ENCODE peak calls at places on chromosomes 2 and 18, in eight cellular contexts. D is fibroblast of lung, M is astrocyte of the spinal cord, L is kidney, P is AG10803, K is coronary artery, N is dorsolateral prefrontal cortex, I is GM23338. C is an unnamed sample.

GRCh38 chr2:201854221-201854801 is 48.0 kb downstream of the CDK15 start:
- DNase-seq in D (peak; percentile 96), I (no peak), M (peak; percentile 98), L (no peak), N (no peak), P (peak; percentile 98), K (no peak), C (peak; percentile 97)

GRCh38 chr2:170240629-170241028 is 62.7 kb downstream of the MYO3B start:
- DNase-seq in I (no peak), M (no peak), D (no peak), L (no peak), P (no peak), N (no peak), K (no peak), C (no peak)

GRCh38 chr2:106990307-106990706 is 104.3 kb upstream of the ST6GAL2 start:
- DNase-seq in M (peak; percentile 94), P (peak; percentile 89), L (no peak), I (no peak), N (no peak), D (peak; percentile 58), K (no peak), C (peak; percentile 94)

GRCh38 chr2:120353591-120353898 is 7.6 kb downstream of the INHBB start:
- DNase-seq in D (no peak), N (no peak), L (no peak), K (no peak), I (no peak), M (no peak), P (no peak), C (no peak)

GRCh38 chr18:58215005-58215404 is 171.0 kb downstream of the NEDD4L start:
- DNase-seq in M (no peak), P (no peak), K (no peak), I (no peak), D (no peak), L (no peak), N (no peak), C (no peak)

GRCh38 chr2:207408086-207408794 is 121.5 kb upstream of the CREB1 start:
- DNase-seq in M (peak; percentile 32), K (no peak), D (peak; percentile 34), I (no peak), L (no peak), N (no peak), P (peak; percentile 49), C (peak; percentile 27)

GRCh38 chr2:191869781-191870180 is 22.9 kb upstream of the CAVIN2 start:
- DNase-seq in N (no peak), P (no peak), D (peak; percentile 59), L (no peak), K (no peak), I (no peak), M (no peak), C (no peak)

GRCh38 chr2:128545085-128545484 is 226.4 kb upstream of the HS6ST1 start:
- DNase-seq in L (no peak), K (no peak), M (no peak), N (no peak), P (no peak), I (no peak), D (no peak), C (no peak)

GRCh38 chr2:176079285-176079830 is 4.4 kb downstream of the EVX2 start:
- DNase-seq in D (no peak), L (no peak), I (peak; percentile 70), P (no peak), K (peak; percentile 49), M (no peak), N (no peak), C (no peak)
- H3K4me3 ChIP-seq in D (no peak overlapping the region), L (no peak overlapping the region), I (peak overlapping the region; percentile 58), P (no peak overlapping the region), K (peak overlapping the region; percentile 20), M (no peak overlapping the region), N (no peak overlapping the region), C (no peak overlapping the region)

GRCh38 chr2:142952018-142952417 is 74.6 kb downstream of the KYNU start:
- DNase-seq in D (no peak), M (no peak), P (no peak), I (no peak), K (no peak), N (no peak), L (no peak), C (no peak)

GRCh38 chr2:142952793-142953192 is 75.3 kb downstream of the KYNU start:
- DNase-seq in P (no peak), K (no peak), I (no peak), M (no peak), N (no peak), L (no peak), D (no peak), C (no peak)

GRCh38 chr2:142961202-142961601 is 83.7 kb downstream of the KYNU start:
- DNase-seq in N (no peak), P (no peak), I (no peak), D (no peak), K (no peak), L (no peak), M (no peak), C (no peak)

GRCh38 chr2:142954488-142954887 is 77.0 kb downstream of the KYNU start:
- DNase-seq in I (no peak), P (no peak), L (no peak), N (no peak), M (no peak), D (no peak), K (no peak), C (no peak)

DNA sequence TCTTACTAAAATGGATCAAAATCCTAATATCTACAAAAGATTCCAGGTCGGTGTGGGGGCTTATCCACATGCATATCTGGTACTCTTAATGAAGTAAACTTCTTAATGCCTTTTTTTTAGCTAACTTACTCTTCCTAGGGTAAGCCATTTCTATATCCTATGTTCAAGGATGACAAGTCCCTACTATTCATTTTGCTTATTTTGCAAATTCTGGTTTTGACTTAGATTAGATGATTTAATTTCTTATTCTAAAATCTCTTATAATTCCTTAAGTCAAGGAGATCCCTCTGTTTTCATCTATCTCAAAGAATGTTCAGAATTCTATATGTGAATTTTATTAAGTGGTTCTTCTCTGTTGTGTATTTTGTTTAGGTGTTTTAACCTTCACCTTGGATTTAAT is 79.7 kb downstream of the KYNU start:
- DNase-seq in M (no peak), I (no peak), D (no peak), N (no peak), K (no peak), L (no peak), P (no peak), C (no peak)
- H3K4me3 ChIP-seq in M (no peak overlapping the region), I (no peak overlapping the region), D (no peak overlapping the region), N (no peak overlapping the region), K (no peak overlapping the region), L (no peak overlapping the region), P (no peak overlapping the region), C (no peak overlapping the region)

GRCh38 chr2:71063216-71063615 is 5.2 kb upstream of the NAGK start:
- DNase-seq in L (no peak), N (no peak), K (no peak), D (no peak), I (no peak), P (no peak), M (no peak), C (no peak)

GRCh38 chr2:71066856-71067255 is 1.6 kb upstream of the NAGK start:
- DNase-seq in M (no peak), I (no peak), D (no peak), K (no peak), N (no peak), P (no peak), L (no peak), C (no peak)

GRCh38 chr2:71064110-71064611 is 4.3 kb upstream of the NAGK start:
- DNase-seq in M (no peak), L (no peak), K (no peak), N (no peak), P (no peak), D (no peak), I (no peak), C (no peak)

GRCh38 chr2:71067567-71068217 is 756 bp upstream of the NAGK start:
- DNase-seq in L (peak; percentile 72), N (no peak), D (no peak), P (no peak), K (peak; percentile 78), I (peak; percentile 57), M (no peak), C (no peak)

DNA sequence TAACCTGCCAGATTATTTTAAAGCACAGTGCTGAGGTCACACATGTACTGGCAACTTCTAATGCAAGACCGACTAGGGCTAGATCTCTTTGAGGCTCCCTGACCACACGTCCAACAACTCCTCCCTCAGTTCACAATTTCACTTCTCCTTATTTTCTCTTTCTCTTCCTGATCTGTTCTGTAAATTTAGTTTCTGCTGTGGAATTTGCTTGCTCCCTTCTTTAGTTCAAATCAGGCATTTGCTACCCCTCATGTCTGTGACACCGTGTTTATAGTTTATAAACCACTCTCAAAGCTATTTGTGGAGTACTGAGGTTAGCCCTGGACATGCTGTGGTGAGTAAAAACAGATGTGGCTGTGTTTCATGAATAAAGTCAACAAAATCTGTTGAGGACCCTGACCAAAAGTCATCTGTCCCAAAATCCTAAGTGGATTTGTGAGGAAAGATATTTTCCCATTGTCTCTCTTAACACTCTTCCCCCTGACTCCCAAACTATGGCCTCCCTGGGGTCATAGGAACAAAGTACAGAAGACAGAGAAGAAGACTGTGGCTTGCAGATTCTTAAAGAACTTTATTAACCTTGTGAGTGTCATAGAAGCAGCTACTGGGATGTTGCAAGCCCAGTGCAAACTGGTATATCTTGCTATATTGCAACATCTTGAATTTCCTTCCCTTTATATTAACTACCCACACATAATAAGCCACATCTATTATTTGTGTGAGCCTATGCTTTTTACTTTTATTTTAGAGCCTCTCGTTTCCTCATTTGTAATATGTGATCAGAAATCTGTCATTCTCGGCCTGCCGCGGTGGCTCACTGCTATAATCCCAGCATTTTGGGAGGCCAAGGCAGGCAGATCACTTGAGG is 3.5 kb upstream of the NAGK start:
- DNase-seq in N (no peak), M (no peak), P (peak; percentile 54), I (no peak), K (no peak), L (no peak), D (peak; percentile 20), C (no peak)
- H3K4me3 ChIP-seq in N (no peak overlapping the region), M (no peak overlapping the region), P (no peak overlapping the region), I (no peak overlapping the region), K (no peak overlapping the region), L (no peak overlapping the region), D (no peak overlapping the region), C (no peak overlapping the region)

GRCh38 chr18:79630266-79631095 is 49.1 kb upstream of the CTDP1 start:
- DNase-seq in D (no peak), K (no peak), L (peak; percentile 67), I (no peak), N (no peak), P (no peak), M (no peak), C (no peak)
- H3K4me3 ChIP-seq in D (no peak overlapping the region), K (no peak overlapping the region), L (no peak overlapping the region), I (no peak overlapping the region), N (no peak overlapping the region), P (peak overlapping the region; percentile 24), M (no peak overlapping the region), C (no peak overlapping the region)

DNA sequence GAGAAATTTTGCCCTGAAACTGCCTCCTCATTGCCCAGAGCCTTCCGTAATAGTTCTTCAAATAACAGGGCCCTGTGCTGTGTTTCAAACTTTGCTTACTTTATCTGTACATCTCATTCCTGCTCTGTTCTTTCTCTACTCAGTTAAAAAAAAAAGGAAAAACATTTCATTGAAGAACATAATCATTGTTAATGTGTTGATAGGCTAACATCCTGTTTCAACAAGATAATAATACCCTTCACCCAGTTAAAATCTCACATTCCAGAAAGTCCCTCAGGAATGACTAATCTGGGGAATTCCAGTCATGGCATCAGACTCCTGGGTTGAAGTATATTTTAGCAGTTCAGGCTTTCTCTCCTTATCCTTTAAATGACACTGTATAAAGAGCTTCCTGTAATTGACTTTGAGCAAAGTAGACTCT is 45.6 kb upstream of the ITGAV start:
- DNase-seq in M (peak; percentile 88), K (no peak), P (peak; percentile 80), L (no peak), N (no peak), I (peak; percentile 50), D (peak; percentile 76), C (peak; percentile 60)
- H3K4me3 ChIP-seq in M (no peak overlapping the region), K (peak overlapping the region; percentile 16), P (peak overlapping the region; percentile 11), L (no peak overlapping the region), N (no peak overlapping the region), I (no peak overlapping the region), D (no peak overlapping the region), C (no peak overlapping the region)

GRCh38 chr2:101805146-101806088 is 107.9 kb downstream of the MAP4K4 start:
- DNase-seq in I (peak; percentile 30), P (no peak), N (no peak), K (no peak), L (no peak), M (peak; percentile 69), D (peak; percentile 42), C (no peak)
- H3K4me3 ChIP-seq in I (peak overlapping the region; percentile 1), P (no peak overlapping the region), N (no peak overlapping the region), K (peak overlapping the region; percentile 37), L (no peak overlapping the region), M (no peak overlapping the region), D (no peak overlapping the region), C (no peak overlapping the region)

C was measured in skeletal muscle cell.